ENCODE peak calls at places on chromosomes 7 and 10, in eight cellular contexts. U is OCI-LY7, Q is retina, S is mucosa of descending colon, V is NCI-H2081, O is GM12865, W is T47D, J is germinal center. Z is an unnamed sample.
A peak's percentile ranks its signal among the peaks of the same experiment; 100 is the strongest.

GRCh38 chr7:155336812-155337602 is 39.3 kb downstream of the INSIG1 start:
- DNase-seq in U (no peak), Q (no peak), S (no peak), V (no peak), O (no peak), W (no peak), J (no peak), Z (no peak)

GRCh38 chr10:114300036-114300645 is 61.1 kb downstream of the VWA2 start:
- DNase-seq in U (no peak), Q (no peak), S (no peak), V (no peak), O (no peak), W (no peak), J (no peak), Z (no peak)

GRCh38 chr7:36749282-36749960 is 25.1 kb upstream of the AOAH start:
- DNase-seq in U (no peak), Q (no peak), S (no peak), V (no peak), O (no peak), W (no peak), J (no peak), Z (no peak)

GRCh38 chr10:82949816-82950575 is 1075.0 kb downstream of the NRG3 start:
- DNase-seq in U (no peak), Q (no peak), S (no peak), V (no peak), O (peak; percentile 39), W (no peak), J (no peak), Z (no peak)

GRCh38 chr7:135801045-135801693 is 52.6 kb upstream of the FAM180A start:
- DNase-seq in U (peak; percentile 81), Q (peak; percentile 74), S (no peak), V (peak; percentile 81), O (peak; percentile 72), W (peak; percentile 28), J (peak; percentile 64), Z (peak; percentile 82)

GRCh38 chr10:80260295-80261243 is 28.9 kb downstream of the MAT1A start:
- DNase-seq in U (peak; percentile 27), Q (peak; percentile 62), S (no peak), V (peak; percentile 5), O (peak; percentile 36), W (no peak), J (peak; percentile 36), Z (peak; percentile 16)

GRCh38 chr7:63073286-63073685 is 925.4 kb upstream of the ZNF722 start:
- DNase-seq in U (no peak), Q (no peak), S (no peak), V (no peak), O (no peak), W (no peak), J (no peak), Z (no peak)

GRCh38 chr7:156680281-156680680 is 39.7 kb downstream of the RNF32 start:
- DNase-seq in U (no peak), Q (no peak), S (no peak), V (no peak), O (no peak), W (no peak), J (no peak), Z (no peak)

GRCh38 chr7:22190736-22191135 is 166.2 kb downstream of the RAPGEF5 start:
- DNase-seq in U (no peak), Q (no peak), S (no peak), V (no peak), O (no peak), W (no peak), J (no peak), Z (no peak)

GRCh38 chr10:77237120-77237519 is 400.5 kb downstream of the KCNMA1 start:
- DNase-seq in U (no peak), Q (no peak), S (no peak), V (no peak), O (no peak), W (no peak), J (no peak), Z (no peak)

GRCh38 chr10:112919721-112920120 is 30.3 kb upstream of the TCF7L2 start:
- DNase-seq in U (no peak), Q (no peak), S (no peak), V (no peak), O (no peak), W (no peak), J (no peak), Z (no peak)

GRCh38 chr7:21023841-21024502 is 237.3 kb upstream of the SP8 start:
- DNase-seq in U (no peak), Q (peak; percentile 38), S (no peak), V (peak; percentile 15), O (peak; percentile 61), W (no peak), J (no peak), Z (no peak)

GRCh38 chr10:58174831-58175230 is 92.9 kb downstream of the IPMK start:
- DNase-seq in U (no peak), Q (no peak), S (no peak), V (no peak), O (no peak), W (no peak), J (no peak), Z (peak; percentile 9)

GRCh38 chr7:10239643-10240345 is 733.9 kb upstream of the PHF14 start:
- DNase-seq in U (no peak), Q (no peak), S (no peak), V (peak; percentile 88), O (no peak), W (no peak), J (no peak), Z (peak; percentile 86)

GRCh38 chr7:69177326-69177897 is 420.9 kb upstream of the AUTS2 start:
- DNase-seq in U (no peak), Q (no peak), S (no peak), V (no peak), O (no peak), W (no peak), J (no peak), Z (no peak)

GRCh38 chr7:84105582-84105981 is 89.0 kb downstream of the SEMA3A start:
- DNase-seq in U (no peak), Q (no peak), S (no peak), V (no peak), O (no peak), W (no peak), J (no peak), Z (no peak)

GRCh38 chr10:79938728-79939380 is 10.1 kb downstream of the SFTPD start:
- DNase-seq in U (peak; percentile 40), Q (no peak), S (no peak), V (no peak), O (peak; percentile 20), W (no peak), J (peak; percentile 78), Z (no peak)

GRCh38 chr7:18230271-18230670 is 202.6 kb upstream of the PRPS1L1 start:
- DNase-seq in U (no peak), Q (no peak), S (no peak), V (no peak), O (no peak), W (no peak), J (no peak), Z (no peak)

GRCh38 chr7:13737563-13737962 is 251.9 kb downstream of the ETV1 start:
- DNase-seq in U (no peak), Q (no peak), S (no peak), V (no peak), O (no peak), W (no peak), J (no peak), Z (no peak)

GRCh38 chr10:110483633-110484032 is 14.1 kb upstream of the DUSP5 start:
- DNase-seq in U (no peak), Q (no peak), S (no peak), V (no peak), O (no peak), W (no peak), J (no peak), Z (no peak)

GRCh38 chr7:109950256-109950655 is 1140.7 kb upstream of the LRRN3 start:
- DNase-seq in U (no peak), Q (no peak), S (no peak), V (no peak), O (no peak), W (no peak), J (no peak), Z (peak; percentile 54)

GRCh38 chr7:25860882-25861228 is 291.1 kb upstream of the NFE2L3 start:
- DNase-seq in U (no peak), Q (no peak), S (no peak), V (no peak), O (no peak), W (no peak), J (no peak), Z (no peak)

GRCh38 chr7:55199418-55199817 is 165.7 kb upstream of the LANCL2 start:
- DNase-seq in U (no peak), Q (no peak), S (no peak), V (no peak), O (no peak), W (no peak), J (no peak), Z (no peak)

GRCh38 chr10:3330687-3331086 is 158.1 kb upstream of the PITRM1 start:
- DNase-seq in U (no peak), Q (peak; percentile 40), S (no peak), V (no peak), O (peak; percentile 24), W (no peak), J (no peak), Z (no peak)

GRCh38 chr10:11687357-11687771 is 54.8 kb upstream of the ECHDC3 start:
- DNase-seq in U (no peak), Q (no peak), S (no peak), V (no peak), O (no peak), W (peak; percentile 90), J (no peak), Z (no peak)

GRCh38 chr7:44257618-44258422 is 57.0 kb downstream of the YKT6 start:
- DNase-seq in U (peak; percentile 65), Q (peak; percentile 74), S (peak; percentile 76), V (no peak), O (peak; percentile 91), W (no peak), J (peak; percentile 55), Z (no peak)

GRCh38 chr10:103767756-103768155 is 87.6 kb downstream of the SH3PXD2A start:
- DNase-seq in U (no peak), Q (no peak), S (no peak), V (no peak), O (no peak), W (no peak), J (no peak), Z (no peak)

GRCh38 chr10:33653584-33654367 is 319.3 kb upstream of the NRP1 start:
- DNase-seq in U (no peak), Q (no peak), S (no peak), V (no peak), O (no peak), W (no peak), J (no peak), Z (no peak)

GRCh38 chr7:115004121-115004520 is 82.2 kb downstream of the MDFIC start:
- DNase-seq in U (no peak), Q (no peak), S (no peak), V (no peak), O (no peak), W (no peak), J (no peak), Z (no peak)

GRCh38 chr7:96414931-96415292 is 93.0 kb upstream of the SLC25A13 start:
- DNase-seq in U (peak; percentile 53), Q (peak; percentile 22), S (no peak), V (peak; percentile 94), O (peak; percentile 57), W (no peak), J (peak; percentile 17), Z (peak; percentile 78)

Z was measured in NCI-H146.